ENCODE peak calls at places on chromosome 1, in seven cellular contexts. One of them, this sample, is unnamed. For H3K4me1, the result is how much of the 10 kb centered on the place peaks cover.

GRCh38 chr1:41862411-41863221 is 56.1 kb downstream of the HIVEP3 start:
- DNase-seq in fibroblast of lung: peak
- DNase-seq in left lung: no peak
- DNase-seq in heart left ventricle: no peak
- DNase-seq in CD8-positive, alpha-beta memory T cell: no peak
- DNase-seq in cardiac muscle cell: no peak
- DNase-seq in foreskin keratinocyte: peak
- DNase-seq in this sample: no peak

GRCh38 chr1:43270421-43271095 is 775 bp downstream of the TMEM125 start:
- DNase-seq in fibroblast of lung: peak
- DNase-seq in left lung: peak
- DNase-seq in heart left ventricle: peak
- DNase-seq in CD8-positive, alpha-beta memory T cell: no peak
- DNase-seq in cardiac muscle cell: peak
- DNase-seq in foreskin keratinocyte: peak
- DNase-seq in this sample: peak

GRCh38 chr1:41322101-41322661 is 39.1 kb upstream of the FOXO6 start:
- DNase-seq in fibroblast of lung: no peak
- DNase-seq in left lung: no peak
- DNase-seq in heart left ventricle: no peak
- DNase-seq in CD8-positive, alpha-beta memory T cell: no peak
- DNase-seq in cardiac muscle cell: no peak
- DNase-seq in foreskin keratinocyte: no peak
- DNase-seq in this sample: no peak

GRCh38 chr1:176897350-176898236 is 266.9 kb downstream of the ASTN1 start:
- DNase-seq in fibroblast of lung: peak
- DNase-seq in left lung: no peak
- DNase-seq in heart left ventricle: peak
- DNase-seq in CD8-positive, alpha-beta memory T cell: no peak
- DNase-seq in cardiac muscle cell: peak
- DNase-seq in foreskin keratinocyte: peak
- DNase-seq in this sample: peak

GRCh38 chr1:231019711-231020110 is 20.3 kb downstream of the FAM89A start:
- DNase-seq in fibroblast of lung: no peak
- DNase-seq in left lung: no peak
- DNase-seq in heart left ventricle: no peak
- DNase-seq in CD8-positive, alpha-beta memory T cell: no peak
- DNase-seq in cardiac muscle cell: no peak
- DNase-seq in foreskin keratinocyte: no peak
- DNase-seq in this sample: no peak

GRCh38 chr1:208254376-208254775 is 10.2 kb upstream of the PLXNA2 start:
- DNase-seq in fibroblast of lung: peak
- DNase-seq in left lung: no peak
- DNase-seq in heart left ventricle: no peak
- DNase-seq in CD8-positive, alpha-beta memory T cell: no peak
- DNase-seq in cardiac muscle cell: no peak
- DNase-seq in foreskin keratinocyte: no peak
- DNase-seq in this sample: no peak

GRCh38 chr1:111843177-111843576 is 87.5 kb downstream of the DDX20 start:
- DNase-seq in fibroblast of lung: no peak
- DNase-seq in left lung: no peak
- DNase-seq in heart left ventricle: no peak
- DNase-seq in CD8-positive, alpha-beta memory T cell: no peak
- DNase-seq in cardiac muscle cell: no peak
- DNase-seq in foreskin keratinocyte: no peak
- DNase-seq in this sample: no peak

GRCh38 chr1:12439083-12439482 is 178.9 kb downstream of the DHRS3 start:
- DNase-seq in fibroblast of lung: no peak
- DNase-seq in left lung: no peak
- DNase-seq in heart left ventricle: no peak
- DNase-seq in CD8-positive, alpha-beta memory T cell: no peak
- DNase-seq in cardiac muscle cell: no peak
- DNase-seq in foreskin keratinocyte: no peak
- DNase-seq in this sample: no peak

GRCh38 chr1:222167111-222167510 is 380.8 kb downstream of the HHIPL2 start:
- DNase-seq in fibroblast of lung: peak
- DNase-seq in left lung: peak
- DNase-seq in heart left ventricle: no peak
- DNase-seq in CD8-positive, alpha-beta memory T cell: no peak
- DNase-seq in cardiac muscle cell: peak
- DNase-seq in foreskin keratinocyte: peak
- DNase-seq in this sample: peak

GRCh38 chr1:162404550-162405160 is 7.3 kb downstream of the SH2D1B start:
- DNase-seq in fibroblast of lung: peak
- DNase-seq in left lung: no peak
- DNase-seq in heart left ventricle: no peak
- DNase-seq in CD8-positive, alpha-beta memory T cell: no peak
- DNase-seq in cardiac muscle cell: no peak
- DNase-seq in foreskin keratinocyte: peak
- DNase-seq in this sample: no peak

GRCh38 chr1:169102567-169102966 is 3.9 kb upstream of the ATP1B1 start:
- DNase-seq in fibroblast of lung: peak
- DNase-seq in left lung: peak
- DNase-seq in heart left ventricle: no peak
- DNase-seq in CD8-positive, alpha-beta memory T cell: no peak
- DNase-seq in cardiac muscle cell: peak
- DNase-seq in foreskin keratinocyte: peak
- DNase-seq in this sample: no peak

GRCh38 chr1:248152056-248152827 is 7.3 kb downstream of the OR2M5 start:
- DNase-seq in fibroblast of lung: no peak
- DNase-seq in left lung: no peak
- DNase-seq in heart left ventricle: no peak
- DNase-seq in CD8-positive, alpha-beta memory T cell: no peak
- DNase-seq in cardiac muscle cell: no peak
- DNase-seq in foreskin keratinocyte: no peak
- DNase-seq in this sample: no peak

GRCh38 chr1:230823835-230824485 is 44.4 kb downstream of the C1orf198 start:
- DNase-seq in fibroblast of lung: no peak
- DNase-seq in left lung: no peak
- DNase-seq in heart left ventricle: no peak
- DNase-seq in CD8-positive, alpha-beta memory T cell: no peak
- DNase-seq in cardiac muscle cell: no peak
- DNase-seq in foreskin keratinocyte: peak
- DNase-seq in this sample: no peak

GRCh38 chr1:206589206-206589605 is 23.1 kb downstream of the EIF2D start:
- DNase-seq in fibroblast of lung: peak
- DNase-seq in left lung: no peak
- DNase-seq in heart left ventricle: peak
- DNase-seq in CD8-positive, alpha-beta memory T cell: no peak
- DNase-seq in cardiac muscle cell: no peak
- DNase-seq in foreskin keratinocyte: peak
- DNase-seq in this sample: no peak

GRCh38 chr1:51978099-51978498 is 12.4 kb downstream of the RAB3B start:
- DNase-seq in fibroblast of lung: no peak
- DNase-seq in left lung: no peak
- DNase-seq in heart left ventricle: no peak
- DNase-seq in CD8-positive, alpha-beta memory T cell: no peak
- DNase-seq in cardiac muscle cell: no peak
- DNase-seq in foreskin keratinocyte: no peak
- DNase-seq in this sample: no peak

GRCh38 chr1:55384589-55385136 is 169.5 kb upstream of the USP24 start:
- DNase-seq in fibroblast of lung: no peak
- DNase-seq in left lung: no peak
- DNase-seq in heart left ventricle: no peak
- DNase-seq in CD8-positive, alpha-beta memory T cell: no peak
- DNase-seq in cardiac muscle cell: peak
- DNase-seq in foreskin keratinocyte: no peak
- DNase-seq in this sample: no peak

GRCh38 chr1:99146129-99146848 is 118.0 kb upstream of the PLPPR4 start:
- DNase-seq in fibroblast of lung: no peak
- DNase-seq in left lung: peak
- DNase-seq in heart left ventricle: no peak
- DNase-seq in CD8-positive, alpha-beta memory T cell: no peak
- DNase-seq in cardiac muscle cell: no peak
- DNase-seq in foreskin keratinocyte: no peak
- DNase-seq in this sample: no peak

GRCh38 chr1:206469933-206470691 is at the start of gene IKBKE:
- DNase-seq in fibroblast of lung: peak
- DNase-seq in left lung: peak
- DNase-seq in heart left ventricle: peak
- DNase-seq in CD8-positive, alpha-beta memory T cell: peak
- DNase-seq in cardiac muscle cell: peak
- DNase-seq in foreskin keratinocyte: peak
- DNase-seq in this sample: peak

GRCh38 chr1:95013948-95014574 is 58.7 kb downstream of the ALG14 start:
- DNase-seq in fibroblast of lung: no peak
- DNase-seq in left lung: no peak
- DNase-seq in heart left ventricle: no peak
- DNase-seq in CD8-positive, alpha-beta memory T cell: no peak
- DNase-seq in cardiac muscle cell: no peak
- DNase-seq in foreskin keratinocyte: no peak
- DNase-seq in this sample: no peak

GRCh38 chr1:17874665-17875064 is 119.5 kb downstream of the ACTL8 start:
- DNase-seq in fibroblast of lung: peak
- DNase-seq in left lung: no peak
- DNase-seq in heart left ventricle: no peak
- DNase-seq in CD8-positive, alpha-beta memory T cell: no peak
- DNase-seq in cardiac muscle cell: peak
- DNase-seq in foreskin keratinocyte: peak
- DNase-seq in this sample: no peak

GRCh38 chr1:201185527-201186128 is 5.0 kb upstream of the IGFN1 start:
- DNase-seq in fibroblast of lung: no peak
- DNase-seq in left lung: no peak
- DNase-seq in heart left ventricle: no peak
- DNase-seq in CD8-positive, alpha-beta memory T cell: no peak
- DNase-seq in cardiac muscle cell: no peak
- DNase-seq in foreskin keratinocyte: no peak
- DNase-seq in this sample: no peak

DNA sequence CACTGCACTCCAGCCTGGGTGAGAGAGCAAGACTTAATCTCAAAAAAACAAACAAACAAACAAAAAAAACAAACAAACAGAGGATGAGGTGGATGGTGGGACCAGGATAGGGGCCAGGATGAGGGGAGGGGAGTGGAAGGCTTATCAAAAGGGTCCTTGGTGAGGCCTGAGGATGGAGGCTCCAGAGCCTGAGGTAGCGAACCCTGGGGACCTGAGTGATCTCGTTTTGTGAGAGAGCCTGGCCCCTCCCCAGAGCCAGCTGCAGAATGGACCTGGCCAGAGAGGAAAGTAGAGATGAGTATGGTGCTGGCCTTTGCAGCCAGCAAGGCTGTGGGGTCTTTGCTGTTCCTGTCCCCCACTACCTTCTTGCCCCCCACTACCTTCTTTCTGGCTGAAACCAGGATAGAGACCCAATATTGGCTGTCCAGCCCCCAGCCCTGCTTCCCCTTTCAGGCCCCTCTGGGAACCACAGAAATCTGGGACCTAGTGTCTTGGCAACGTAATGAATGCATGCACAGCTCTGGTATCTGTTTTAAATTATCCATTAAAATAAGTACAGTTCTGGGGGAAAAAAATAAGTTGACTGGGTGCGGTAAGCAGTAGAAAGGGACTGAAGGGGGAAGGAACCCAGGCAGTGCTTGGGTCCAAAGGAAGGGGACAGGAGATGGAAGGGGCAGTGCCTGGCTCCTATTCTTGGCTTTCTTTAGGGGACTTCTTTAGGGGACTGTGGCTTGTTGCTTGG is 1.1 kb upstream of the LMNA start:
- DNase-seq in fibroblast of lung: no peak
- DNase-seq in left lung: no peak
- DNase-seq in heart left ventricle: no peak
- DNase-seq in CD8-positive, alpha-beta memory T cell: no peak
- DNase-seq in cardiac muscle cell: no peak
- DNase-seq in foreskin keratinocyte: no peak
- DNase-seq in this sample: no peak
- H3K4me1 ChIP-seq in fibroblast of lung: under half
- H3K4me1 ChIP-seq in left lung: under half
- H3K4me1 ChIP-seq in heart left ventricle: under half
- H3K4me1 ChIP-seq in CD8-positive, alpha-beta memory T cell: under half
- H3K4me1 ChIP-seq in cardiac muscle cell: under half
- H3K4me1 ChIP-seq in foreskin keratinocyte: under half
- H3K4me1 ChIP-seq in this sample: under half

DNA sequence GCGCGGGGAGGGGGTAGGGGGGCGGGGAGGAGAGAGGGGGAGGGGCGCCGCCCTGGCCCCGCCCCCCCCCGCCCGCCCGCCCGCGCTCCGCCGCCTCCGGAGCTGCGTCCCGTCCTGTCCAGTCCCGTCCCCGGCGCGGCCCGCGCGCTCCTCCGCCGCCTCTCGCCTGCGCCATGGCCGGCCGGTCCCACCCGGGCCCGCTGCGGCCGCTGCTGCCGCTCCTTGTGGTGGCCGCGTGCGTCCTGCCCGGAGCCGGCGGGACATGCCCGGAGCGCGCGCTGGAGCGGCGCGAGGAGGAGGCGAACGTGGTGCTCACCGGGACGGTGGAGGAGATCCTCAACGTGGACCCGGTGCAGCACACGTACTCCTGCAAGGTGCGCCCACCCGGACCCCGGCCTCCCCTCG is at the start of gene AGRN:
- DNase-seq in fibroblast of lung: no peak
- DNase-seq in left lung: peak
- DNase-seq in heart left ventricle: peak
- DNase-seq in CD8-positive, alpha-beta memory T cell: no peak
- DNase-seq in cardiac muscle cell: peak
- DNase-seq in foreskin keratinocyte: no peak
- DNase-seq in this sample: no peak
- H3K4me1 ChIP-seq in fibroblast of lung: under half
- H3K4me1 ChIP-seq in left lung: under half
- H3K4me1 ChIP-seq in heart left ventricle: under half
- H3K4me1 ChIP-seq in CD8-positive, alpha-beta memory T cell: under half
- H3K4me1 ChIP-seq in cardiac muscle cell: under half
- H3K4me1 ChIP-seq in foreskin keratinocyte: under half
- H3K4me1 ChIP-seq in this sample: under half

DNA sequence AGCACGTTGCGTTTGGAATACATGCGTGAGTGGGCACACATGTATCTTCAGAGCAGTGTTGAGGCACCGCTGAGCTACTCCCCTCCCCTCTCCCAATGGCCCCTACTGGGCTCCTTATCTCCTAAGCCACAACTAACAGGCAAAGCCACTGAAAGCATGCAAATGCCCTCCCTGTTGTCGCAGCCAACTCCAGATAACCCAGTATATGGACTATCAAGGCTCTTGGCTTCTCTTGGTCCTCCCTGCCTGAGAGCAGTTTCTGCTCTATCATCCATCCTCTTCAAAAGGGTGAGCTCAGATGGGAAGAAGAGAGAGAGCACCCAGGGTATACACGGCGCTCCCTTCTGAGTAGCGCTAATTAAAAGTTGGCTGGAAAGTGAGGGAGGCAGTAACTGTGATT is 58.5 kb upstream of the CNTN2 start:
- DNase-seq in fibroblast of lung: no peak
- DNase-seq in left lung: no peak
- DNase-seq in heart left ventricle: no peak
- DNase-seq in CD8-positive, alpha-beta memory T cell: no peak
- DNase-seq in cardiac muscle cell: no peak
- DNase-seq in foreskin keratinocyte: no peak
- DNase-seq in this sample: no peak
- H3K4me1 ChIP-seq in fibroblast of lung: under half
- H3K4me1 ChIP-seq in left lung: under half
- H3K4me1 ChIP-seq in heart left ventricle: under half
- H3K4me1 ChIP-seq in CD8-positive, alpha-beta memory T cell: under half
- H3K4me1 ChIP-seq in cardiac muscle cell: under half
- H3K4me1 ChIP-seq in foreskin keratinocyte: under half
- H3K4me1 ChIP-seq in this sample: under half

DNA sequence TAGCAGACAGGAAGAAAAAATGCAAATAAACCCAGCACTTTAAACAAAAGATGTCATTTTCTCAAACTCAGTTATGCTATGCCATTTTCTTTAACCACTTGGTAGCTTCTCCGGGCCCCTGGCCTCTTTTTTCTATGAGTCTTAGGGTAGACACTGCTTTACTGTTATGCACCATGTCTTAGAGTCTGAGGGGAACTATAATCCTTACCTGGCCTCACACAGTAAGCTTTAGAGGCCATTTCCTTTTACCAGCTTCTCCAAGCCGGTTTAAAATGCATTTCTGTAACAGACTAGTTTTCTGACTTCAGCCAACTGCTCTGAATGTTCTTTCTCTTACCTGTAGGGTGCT is 73.7 kb upstream of the EDEM3 start:
- DNase-seq in fibroblast of lung: no peak
- DNase-seq in left lung: no peak
- DNase-seq in heart left ventricle: no peak
- DNase-seq in CD8-positive, alpha-beta memory T cell: no peak
- DNase-seq in cardiac muscle cell: no peak
- DNase-seq in foreskin keratinocyte: no peak
- DNase-seq in this sample: no peak
- H3K4me1 ChIP-seq in fibroblast of lung: under half
- H3K4me1 ChIP-seq in left lung: under half
- H3K4me1 ChIP-seq in heart left ventricle: under half
- H3K4me1 ChIP-seq in CD8-positive, alpha-beta memory T cell: under half
- H3K4me1 ChIP-seq in cardiac muscle cell: under half
- H3K4me1 ChIP-seq in foreskin keratinocyte: under half
- H3K4me1 ChIP-seq in this sample: under half